ENCODE peak calls at places on chromosomes 12 and 14, in five cellular contexts. Z, M, S, G and B are unnamed samples.

GRCh38 chr12:67690656-67691055 is 42.1 kb downstream of the DYRK2 start:
- DNase-seq in Z (no peak), S (no peak), G (no peak), M (no peak), B (no peak)

GRCh38 chr12:9760699-9761406 is at the start of gene CD69:
- DNase-seq in M (no peak), G (peak), S (no peak), Z (no peak), B (no peak)

GRCh38 chr12:106138646-106139421 is at the start of gene NUAK1:
- DNase-seq in G (no peak), Z (no peak), M (peak), S (peak), B (peak)

GRCh38 chr14:21987937-21988336 is 314.3 kb upstream of the OR4E1 start:
- DNase-seq in S (no peak), G (peak), Z (no peak), M (no peak), B (no peak)

GRCh38 chr14:69916396-69916795 is 37.2 kb downstream of the SMOC1 start:
- DNase-seq in M (no peak), S (no peak), G (no peak), Z (no peak), B (no peak)

GRCh38 chr12:20513189-20513588 is 144.9 kb downstream of the PDE3A start:
- DNase-seq in S (no peak), G (no peak), M (no peak), Z (no peak), B (no peak)

GRCh38 chr12:106170285-106170684 is 31.5 kb upstream of the NUAK1 start:
- DNase-seq in Z (no peak), G (no peak), M (no peak), S (no peak), B (no peak)

GRCh38 chr14:35927727-35928126 is 101.6 kb downstream of the BRMS1L start:
- DNase-seq in S (no peak), M (no peak), Z (no peak), G (no peak), B (no peak)

GRCh38 chr14:101774006-101774755 is 12.7 kb downstream of the PPP2R5C start:
- DNase-seq in S (no peak), M (no peak), G (no peak), Z (no peak), B (no peak)

GRCh38 chr12:130436741-130437501 is 99.2 kb downstream of the PIWIL1 start:
- DNase-seq in S (no peak), G (no peak), Z (no peak), M (peak), B (peak)

GRCh38 chr12:1373887-1374286 is 220.5 kb downstream of the FBXL14 start:
- DNase-seq in M (no peak), Z (no peak), G (no peak), S (no peak), B (no peak)

GRCh38 chr12:108646597-108647190 is 13.0 kb upstream of the SELPLG start:
- DNase-seq in Z (no peak), G (no peak), M (no peak), S (no peak), B (no peak)
- H3K4me3 ChIP-seq in Z (no peak), G (no peak), M (no peak), S (no peak), B (no peak)

GRCh38 chr14:94385553-94386057 is 2.8 kb downstream of the SERPINA1 start:
- DNase-seq in Z (no peak), M (peak), S (no peak), G (no peak), B (no peak)
- TF ChIP-seq POLR2AphosphoS5 in Z (no peak), M (no peak), S (no peak), G (no peak), B (no peak)

GRCh38 chr12:127552838-127553237 is 714.1 kb upstream of the TMEM132C start:
- DNase-seq in Z (no peak), S (no peak), M (no peak), G (no peak), B (no peak)

GRCh38 chr12:127548123-127548553 is 718.8 kb upstream of the TMEM132C start:
- DNase-seq in M (no peak), G (no peak), S (no peak), Z (no peak), B (no peak)

GRCh38 chr12:127555071-127555470 is 711.9 kb upstream of the TMEM132C start:
- DNase-seq in G (no peak), S (no peak), Z (no peak), M (no peak), B (no peak)

GRCh38 chr12:127546721-127547505 is 720.1 kb upstream of the TMEM132C start:
- DNase-seq in G (no peak), Z (no peak), S (no peak), M (no peak), B (no peak)

GRCh38 chr12:127550271-127550670 is 716.7 kb upstream of the TMEM132C start:
- DNase-seq in M (no peak), Z (no peak), G (no peak), S (no peak), B (no peak)
- H3K4me3 ChIP-seq in M (no peak), Z (no peak), G (no peak), S (no peak), B (no peak)

GRCh38 chr12:89528434-89528833 is 2.6 kb upstream of the POC1B start:
- DNase-seq in M (no peak), S (no peak), Z (no peak), G (no peak), B (no peak)

GRCh38 chr12:89525824-89526770 is at the start of gene POC1B:
- DNase-seq in Z (peak), G (peak), S (peak), M (peak), B (peak)

GRCh38 chr12:89521348-89522238 is 3.0 kb downstream of the GALNT4 start:
- DNase-seq in S (no peak), Z (no peak), G (no peak), M (no peak), B (no peak)

GRCh38 chr12:89525002-89525823 is 617 bp upstream of the GALNT4 start:
- DNase-seq in S (peak), Z (no peak), M (peak), G (peak), B (no peak)

GRCh38 chr12:89524201-89525001 is at the start of gene GALNT4:
- DNase-seq in M (peak), Z (peak), S (peak), G (peak), B (peak)
- TF ChIP-seq POLR2AphosphoS5 in M (peak), Z (peak), S (peak), G (peak), B (no peak)